ENCODE peak calls at places on chromosomes 13 and 19, in six cellular contexts. A is DMS 273 treated with DMSO at 0.1 percent for 48 hours; T is GM23338; Z is globus pallidus; E is stimulated activated CD8-positive, alpha-beta memory T cell treated with anti-CD3 and anti-CD28 coated beads, Interleukin-15, amount 100 ng/mL, for 4 hours; V is PC-3. R is an unnamed sample.

GRCh38 chr19:32018014-32018413 is 327.4 kb upstream of the ZNF507 start:
- DNase-seq in A (no peak), T (no peak), Z (no peak), E (no peak), V (no peak), R (no peak)

GRCh38 chr19:52007805-52008557 is at the start of gene ZNF615:
- DNase-seq in A (peak; percentile 45), T (peak; percentile 96), Z (peak; percentile 92), E (peak; percentile 73), V (peak; percentile 85), R (peak; percentile 96)

GRCh38 chr13:44425041-44425814 is 51.6 kb downstream of the SERP2 start:
- DNase-seq in A (no peak), T (no peak), Z (no peak), E (no peak), V (no peak), R (no peak)

GRCh38 chr19:704447-704741 is 4.3 kb upstream of the PALM start:
- DNase-seq in A (no peak), T (no peak), Z (no peak), E (no peak), V (no peak), R (no peak)

GRCh38 chr19:45815501-45816216 is 551 bp upstream of the RSPH6A start:
- DNase-seq in A (no peak), T (peak; percentile 95), Z (no peak), E (no peak), V (no peak), R (no peak)

GRCh38 chr13:106261450-106261849 is 274.0 kb downstream of the EFNB2 start:
- DNase-seq in A (no peak), T (no peak), Z (no peak), E (no peak), V (no peak), R (no peak)

GRCh38 chr19:47323872-47324271 is 8.1 kb upstream of the C5AR2 start:
- DNase-seq in A (no peak), T (no peak), Z (no peak), E (no peak), V (no peak), R (no peak)

GRCh38 chr13:102620512-102620911 is 23.7 kb downstream of the TPP2 start:
- DNase-seq in A (no peak), T (no peak), Z (peak; percentile 14), E (no peak), V (no peak), R (peak; percentile 3)

GRCh38 chr19:4516939-4517300 is 1.4 kb downstream of the PLIN4 start:
- DNase-seq in A (no peak), T (no peak), Z (no peak), E (no peak), V (no peak), R (peak; percentile 17)